ENCODE peak calls at places on chromosome 4, in nine cellular contexts. Q is D341Med, L is AG09309, B is AG10803, N is nephron progenitor cell, E is hypothalamus, J is GM12865, H is H9, A is prostate gland. K is an unnamed sample.

GRCh38 chr4:8594097-8595038 is 1.8 kb downstream of the CPZ start:
- DNase-seq in H (peak), L (peak), A (peak), E (no peak), J (peak), B (peak), N (peak), Q (peak), K (no peak)

GRCh38 chr4:7890635-7891393 is 48.8 kb downstream of the AFAP1 start:
- DNase-seq in N (no peak), B (peak), A (no peak), Q (no peak), L (peak), H (no peak), J (no peak), E (no peak), K (no peak)

GRCh38 chr4:67035501-67035900 is 509.8 kb downstream of the CENPC start:
- DNase-seq in H (no peak), E (no peak), J (no peak), Q (no peak), A (peak), N (no peak), L (no peak), B (no peak), K (no peak)

GRCh38 chr4:74638689-74639088 is 155.6 kb downstream of the BTC start:
- DNase-seq in J (no peak), H (no peak), L (no peak), E (no peak), A (no peak), Q (no peak), B (no peak), N (no peak), K (no peak)

GRCh38 chr4:114364857-114365256 is 233.8 kb upstream of the UGT8 start:
- DNase-seq in L (peak), E (no peak), Q (no peak), A (no peak), B (peak), J (no peak), H (no peak), N (no peak), K (no peak)

GRCh38 chr4:1192493-1193205 is 20.3 kb upstream of the SPON2 start:
- DNase-seq in N (no peak), Q (peak), L (no peak), E (no peak), J (peak), A (peak), H (peak), B (no peak), K (peak)

GRCh38 chr4:186790630-186791029 is 67.0 kb upstream of the FAT1 start:
- DNase-seq in Q (no peak), L (no peak), B (peak), H (no peak), N (no peak), J (no peak), E (no peak), A (no peak), K (no peak)

GRCh38 chr4:19382993-19383392 is 868.7 kb upstream of the SLIT2 start:
- DNase-seq in E (no peak), Q (no peak), B (peak), H (no peak), A (no peak), L (peak), J (no peak), N (no peak), K (no peak)

GRCh38 chr4:179110356-179110755 is 1668.1 kb upstream of the AGA start:
- DNase-seq in B (no peak), A (no peak), Q (peak), H (no peak), J (no peak), L (no peak), N (no peak), E (no peak), K (no peak)

GRCh38 chr4:165779950-165780670 is 92.9 kb upstream of the TLL1 start:
- DNase-seq in H (no peak), E (no peak), N (no peak), A (no peak), Q (no peak), L (no peak), B (no peak), J (no peak), K (no peak)

GRCh38 chr4:154743683-154744340 is at the start of gene LRAT:
- DNase-seq in A (peak), J (no peak), N (peak), Q (peak), H (peak), B (no peak), E (no peak), L (no peak), K (no peak)

GRCh38 chr4:127632420-127633403 is at the start of gene INTU:
- DNase-seq in A (peak), L (peak), H (peak), J (no peak), E (peak), B (peak), Q (peak), N (peak), K (peak)

GRCh38 chr4:26235500-26235899 is 85.3 kb upstream of the RBPJ start:
- DNase-seq in E (no peak), Q (no peak), N (no peak), A (no peak), H (no peak), J (no peak), B (peak), L (peak), K (peak)

GRCh38 chr4:74258949-74259348 is 49.3 kb upstream of the EPGN start:
- DNase-seq in N (no peak), H (no peak), L (no peak), B (no peak), J (no peak), A (peak), Q (no peak), E (no peak), K (no peak)

GRCh38 chr4:6194458-6195195 is 5.7 kb downstream of the JAKMIP1 start:
- DNase-seq in E (no peak), J (no peak), H (no peak), N (no peak), A (no peak), Q (no peak), L (no peak), B (no peak), K (no peak)

GRCh38 chr4:43369036-43369594 is 476.6 kb downstream of the GRXCR1 start:
- DNase-seq in B (no peak), N (no peak), J (no peak), A (no peak), H (no peak), E (no peak), Q (no peak), L (no peak), K (no peak)

GRCh38 chr4:40526741-40527140 is 102.9 kb downstream of the RBM47 start:
- DNase-seq in J (no peak), L (no peak), B (no peak), E (no peak), A (no peak), N (no peak), H (no peak), Q (no peak), K (no peak)

GRCh38 chr4:85793256-85793655 is 318.3 kb downstream of the ARHGAP24 start:
- DNase-seq in E (no peak), B (peak), Q (no peak), L (no peak), A (no peak), N (no peak), J (no peak), H (no peak), K (no peak)

GRCh38 chr4:88613417-88613875 is 21.2 kb downstream of the HERC3 start:
- DNase-seq in L (no peak), Q (no peak), B (no peak), E (no peak), J (peak), H (no peak), N (no peak), A (no peak), K (no peak)

GRCh38 chr4:140426610-140427103 is 791 bp downstream of the CLGN start:
- DNase-seq in A (no peak), J (no peak), L (no peak), B (no peak), H (no peak), E (no peak), N (peak), Q (peak), K (peak)

GRCh38 chr4:59647500-59647899 is 1552.6 kb upstream of the ADGRL3 start:
- DNase-seq in H (no peak), Q (no peak), B (no peak), L (no peak), J (no peak), N (no peak), A (no peak), E (no peak), K (no peak)

GRCh38 chr4:96260071-96260682 is 420.3 kb downstream of the PDHA2 start:
- DNase-seq in N (no peak), J (no peak), H (peak), Q (no peak), E (no peak), A (no peak), L (no peak), B (no peak), K (no peak)

GRCh38 chr4:128979934-128980333 is 113.4 kb downstream of the SCLT1 start:
- DNase-seq in A (no peak), B (peak), E (no peak), Q (no peak), H (no peak), L (peak), J (no peak), N (no peak), K (no peak)

GRCh38 chr4:183988874-183989273 is 83.8 kb downstream of the STOX2 start:
- DNase-seq in N (no peak), J (no peak), A (no peak), L (no peak), B (no peak), H (no peak), E (no peak), Q (no peak), K (no peak)

GRCh38 chr4:75002381-75002780 is 69.5 kb downstream of the PARM1 start:
- DNase-seq in N (no peak), L (no peak), Q (no peak), E (no peak), B (no peak), J (no peak), A (no peak), H (no peak), K (no peak)

GRCh38 chr4:8600686-8601085 is 8.1 kb downstream of the CPZ start:
- DNase-seq in L (no peak), N (no peak), J (no peak), H (no peak), E (no peak), B (no peak), Q (no peak), A (no peak), K (no peak)

GRCh38 chr4:80322716-80323115 is 12.8 kb upstream of the CFAP299 start:
- DNase-seq in E (no peak), H (no peak), J (peak), N (no peak), A (no peak), L (no peak), B (peak), Q (no peak), K (no peak)

K was measured in heart right ventricle.